ENCODE peak calls at places on chromosomes 5 and 9, in four cellular contexts. P is CD8-positive, alpha-beta T cell; L is transverse colon; J is GM12865. N is an unnamed sample.

GRCh38 chr5:33837301-33837700 is 54.5 kb downstream of the ADAMTS12 start:
- DNase-seq in P (no peak), L (no peak), J (no peak), N (no peak)

GRCh38 chr5:39119404-39120051 is 45.3 kb upstream of the RICTOR start:
- DNase-seq in P (no peak), L (no peak), J (no peak), N (no peak)

GRCh38 chr5:139795074-139796001 is at the start of gene PSD2:
- DNase-seq in P (no peak), L (no peak), J (no peak), N (no peak)

GRCh38 chr5:157159209-157159751 is 6.8 kb downstream of the GARIN3 start:
- DNase-seq in P (no peak), L (no peak), J (no peak), N (no peak)

GRCh38 chr5:58946232-58946631 is 363.4 kb downstream of the RAB3C start:
- DNase-seq in P (no peak), L (no peak), J (no peak), N (no peak)

GRCh38 chr5:159057426-159057825 is 42.3 kb downstream of the EBF1 start:
- DNase-seq in P (no peak), L (no peak), J (no peak), N (no peak)

GRCh38 chr5:154797762-154798161 is 42.6 kb downstream of the LARP1 start:
- DNase-seq in P (no peak), L (no peak), J (no peak), N (no peak)

GRCh38 chr9:81141952-81142351 is 547.4 kb downstream of the TLE1 start:
- DNase-seq in P (no peak), L (no peak), J (no peak), N (no peak)

GRCh38 chr5:57764479-57765089 is 282.0 kb upstream of the ACTBL2 start:
- DNase-seq in P (no peak), L (no peak), J (no peak), N (no peak)

GRCh38 chr5:87081511-87082372 is 185.9 kb upstream of the RASA1 start:
- DNase-seq in P (no peak), L (peak), J (peak), N (peak)

GRCh38 chr5:14129123-14129522 is 14.0 kb upstream of the TRIO start:
- DNase-seq in P (no peak), L (no peak), J (no peak), N (no peak)

GRCh38 chr9:78562021-78562420 is 265.1 kb downstream of the PSAT1 start:
- DNase-seq in P (no peak), L (no peak), J (no peak), N (no peak)

GRCh38 chr9:77177894-77178794 is 810 bp downstream of the VPS13A start:
- DNase-seq in P (peak), L (peak), J (peak), N (peak)

GRCh38 chr9:131194767-131195166 is 69.4 kb downstream of the NUP214 start:
- DNase-seq in P (no peak), L (no peak), J (no peak), N (no peak)

GRCh38 chr5:105639511-105639910 is 2031.2 kb downstream of the EFNA5 start:
- DNase-seq in P (no peak), L (no peak), J (no peak), N (no peak)

GRCh38 chr9:109996936-109997580 is 210.9 kb downstream of the C9orf152 start:
- DNase-seq in P (no peak), L (no peak), J (no peak), N (no peak)

GRCh38 chr9:81384911-81385310 is 304.4 kb downstream of the TLE1 start:
- DNase-seq in P (no peak), L (no peak), J (no peak), N (no peak)

GRCh38 chr5:172931001-172931536 is 28.2 kb upstream of the RPL26L1 start:
- DNase-seq in P (no peak), L (no peak), J (peak), N (no peak)

GRCh38 chr9:137506274-137506673 is 43.9 kb downstream of the PNPLA7 start:
- DNase-seq in P (no peak), L (no peak), J (no peak), N (no peak)

GRCh38 chr5:943201-943873 is 50.7 kb downstream of the TRIP13 start:
- DNase-seq in P (no peak), L (no peak), J (no peak), N (no peak)

GRCh38 chr9:93261281-93261680 is 77.3 kb downstream of the WNK2 start:
- DNase-seq in P (no peak), L (no peak), J (no peak), N (no peak)

GRCh38 chr9:109083813-109084405 is 35.8 kb downstream of the TMEM245 start:
- DNase-seq in P (no peak), L (no peak), J (no peak), N (no peak)

GRCh38 chr5:174690256-174690655 is 34.1 kb upstream of the MSX2 start:
- DNase-seq in P (no peak), L (no peak), J (no peak), N (no peak)

GRCh38 chr9:21674894-21675293 is 127.5 kb upstream of the MTAP start:
- DNase-seq in P (no peak), L (no peak), J (no peak), N (no peak)

GRCh38 chr5:168298949-168299348 is 7.5 kb downstream of the WWC1 start:
- DNase-seq in P (no peak), L (no peak), J (no peak), N (no peak)

GRCh38 chr5:91007780-91008402 is 375.2 kb downstream of the ARRDC3 start:
- DNase-seq in P (no peak), L (no peak), J (no peak), N (no peak)

GRCh38 chr9:72442212-72442607 is 77.2 kb upstream of the ZFAND5 start:
- DNase-seq in P (no peak), L (no peak), J (no peak), N (no peak)

GRCh38 chr5:124906339-124907097 is 160.1 kb upstream of the ZNF608 start:
- DNase-seq in P (no peak), L (peak), J (no peak), N (no peak)

GRCh38 chr5:74320526-74320925 is 320.0 kb downstream of the ENC1 start:
- DNase-seq in P (no peak), L (no peak), J (no peak), N (no peak)

GRCh38 chr5:144017119-144017518 is 153.3 kb downstream of the YIPF5 start:
- DNase-seq in P (no peak), L (no peak), J (no peak), N (no peak)

GRCh38 chr9:75333624-75334023 is 245.3 kb downstream of the OSTF1 start:
- DNase-seq in P (no peak), L (no peak), J (no peak), N (no peak)
- TF ChIP-seq CTCF in P (no peak), L (peak), J (no peak), N (no peak)

GRCh38 chr9:123834218-123834906 is 95.6 kb downstream of the DENND1A start:
- DNase-seq in P (no peak), L (no peak), J (no peak), N (no peak)
- H3K4me3 ChIP-seq in P (no peak), L (no peak), J (no peak), N (no peak)

DNA sequence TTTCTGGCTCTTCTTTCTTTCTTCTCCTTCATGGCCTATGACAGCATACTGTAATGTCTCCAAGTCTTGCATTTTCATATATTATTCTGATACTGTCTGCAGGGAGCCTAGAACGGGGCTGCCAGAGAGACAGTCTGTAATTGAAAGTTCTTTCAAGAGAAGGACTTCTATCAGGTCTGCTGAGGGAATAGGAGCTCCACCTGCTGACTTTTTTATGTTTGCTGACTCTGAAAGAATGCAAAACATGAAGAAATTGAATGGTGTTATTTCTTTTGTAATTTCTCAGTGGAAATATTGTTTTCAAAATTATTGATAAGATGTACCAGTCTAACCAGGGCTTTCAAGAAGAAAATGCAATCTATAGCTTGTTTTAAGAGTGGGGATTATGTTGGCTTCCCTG is 121.9 kb upstream of the RFX3 start:
- DNase-seq in P (no peak), L (no peak), J (no peak), N (no peak)
- TF ChIP-seq CTCF in P (no peak), L (no peak), J (peak), N (peak)

GRCh38 chr9:36489453-36489852 is 83.2 kb upstream of the MELK start:
- DNase-seq in P (no peak), L (no peak), J (no peak), N (no peak)

GRCh38 chr9:36486933-36487481 is 85.7 kb upstream of the MELK start:
- DNase-seq in P (no peak), L (peak), J (peak), N (peak)

GRCh38 chr9:36486454-36486932 is 86.2 kb upstream of the MELK start:
- DNase-seq in P (no peak), L (peak), J (peak), N (no peak)

GRCh38 chr9:36488322-36488838 is 84.3 kb upstream of the MELK start:
- DNase-seq in P (no peak), L (no peak), J (no peak), N (no peak)

GRCh38 chr9:36487482-36488321 is 85.0 kb upstream of the MELK start:
- DNase-seq in P (peak), L (peak), J (peak), N (peak)
- H3K4me3 ChIP-seq in P (peak), L (peak), J (peak), N (peak)

DNA sequence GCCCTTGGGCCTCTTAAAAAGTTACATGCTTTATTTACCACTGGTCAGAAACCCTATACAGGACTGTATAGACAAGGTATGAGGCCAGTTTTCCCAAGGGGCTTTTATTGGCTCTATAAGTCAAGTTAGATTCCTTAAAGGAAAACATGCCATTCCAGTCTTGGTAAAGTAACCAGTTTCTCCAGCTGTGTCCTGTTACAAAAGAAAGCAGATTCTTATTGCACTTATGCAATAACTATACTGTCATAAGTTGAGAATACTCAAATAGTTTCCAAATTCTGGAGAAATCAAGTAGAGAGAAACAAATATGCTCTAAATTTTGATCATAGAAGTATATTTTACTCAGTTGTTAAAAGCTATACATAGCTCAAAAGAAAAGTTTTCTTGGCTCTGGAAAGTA is 47.2 kb downstream of the PTGS1 start:
- DNase-seq in P (no peak), L (no peak), J (no peak), N (no peak)
- TF ChIP-seq CTCF in P (no peak), L (no peak), J (no peak), N (no peak)

GRCh38 chr9:94654165-94654894 is 15.0 kb upstream of the FBP1 start:
- DNase-seq in P (no peak), L (no peak), J (no peak), N (no peak)

GRCh38 chr9:94656190-94656589 is 16.9 kb upstream of the FBP1 start:
- DNase-seq in P (no peak), L (peak), J (peak), N (peak)

GRCh38 chr9:94655739-94656138 is 16.4 kb upstream of the FBP1 start:
- DNase-seq in P (no peak), L (no peak), J (no peak), N (peak)

DNA sequence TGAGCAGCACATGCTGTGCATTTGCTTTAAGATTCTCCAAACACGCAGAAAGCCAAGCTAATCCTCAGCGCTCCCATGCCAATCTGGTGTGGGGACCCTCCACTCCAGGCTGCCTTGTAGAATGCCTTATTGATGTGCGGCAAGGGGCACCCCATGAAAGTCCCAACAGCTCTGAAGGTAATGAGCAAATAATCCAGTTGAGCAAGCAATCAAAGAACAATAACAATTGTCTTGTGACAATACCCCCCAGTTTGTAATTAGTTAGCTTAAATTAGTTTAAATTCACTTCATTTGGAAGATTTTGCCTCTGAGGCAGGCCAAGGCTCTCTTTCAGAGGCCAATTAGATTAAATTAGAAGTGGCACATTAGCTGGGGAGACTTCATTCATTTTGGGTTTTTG is 17.7 kb upstream of the FBP1 start:
- DNase-seq in P (no peak), L (no peak), J (no peak), N (no peak)
- H3K4me3 ChIP-seq in P (no peak), L (no peak), J (no peak), N (no peak)

GRCh38 chr9:6024035-6024554 is 8.7 kb upstream of the RANBP6 start:
- DNase-seq in P (no peak), L (no peak), J (peak), N (peak)
- TF ChIP-seq CTCF in P (peak), L (peak), J (peak), N (peak)

GRCh38 chr9:120931278-120932085 is 4.9 kb upstream of the TRAF1 start:
- DNase-seq in P (no peak), L (no peak), J (peak), N (peak)
- H3K4me3 ChIP-seq in P (peak), L (no peak), J (peak), N (no peak)

DNA sequence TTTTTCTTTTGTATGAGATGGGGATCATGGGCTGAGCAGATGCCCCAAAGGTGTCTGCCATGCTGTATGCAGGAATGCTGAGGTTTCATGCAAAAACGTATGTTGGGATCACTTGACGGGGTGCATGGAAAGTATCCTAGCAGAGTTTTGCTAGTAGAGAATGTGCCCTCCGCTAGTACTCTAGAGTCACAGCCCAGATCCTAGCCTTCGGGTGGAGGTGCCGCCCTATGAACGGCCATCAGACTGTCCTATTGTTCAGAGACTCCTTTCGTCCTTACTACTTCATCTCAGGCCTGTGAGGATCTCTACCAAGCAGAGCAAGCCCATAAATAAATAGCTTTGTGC is 69.6 kb upstream of the SPATA31E1 start:
- DNase-seq in P (no peak), L (no peak), J (no peak), N (no peak)
- TF ChIP-seq CTCF in P (no peak), L (no peak), J (no peak), N (no peak)